ENCODE peak calls at places on chromosomes 16 and 17, in five cellular contexts. J, N, D, F and H are unnamed samples.

GRCh38 chr17:58410714-58411407 is 6.5 kb downstream of the RNF43 start:
- DNase-seq in J (no peak), N (no peak), D (no peak), F (no peak), H (no peak)

GRCh38 chr16:27237229-27238015 is 31.1 kb downstream of the NSMCE1 start:
- DNase-seq in J (peak), N (no peak), D (peak), F (peak), H (peak)

GRCh38 chr16:6562985-6563384 is 769.7 kb upstream of the RBFOX1 start:
- DNase-seq in J (no peak), N (no peak), D (no peak), F (no peak), H (no peak)

GRCh38 chr16:19384656-19385055 is 33.0 kb upstream of the TMC5 start:
- DNase-seq in J (peak), N (no peak), D (no peak), F (peak), H (no peak)

GRCh38 chr16:68993885-68994284 is 111.6 kb upstream of the HAS3 start:
- DNase-seq in J (no peak), N (peak), D (no peak), F (no peak), H (no peak)

GRCh38 chr17:29659155-29659554 is 36.4 kb upstream of the CORO6 start:
- DNase-seq in J (no peak), N (no peak), D (peak), F (no peak), H (no peak)

GRCh38 chr16:49834496-49835009 is 21.4 kb downstream of the ZNF423 start:
- DNase-seq in J (no peak), N (no peak), D (no peak), F (peak), H (no peak)

GRCh38 chr17:58351182-58351581 is 819 bp downstream of the SUPT4H1 start:
- DNase-seq in J (no peak), N (no peak), D (no peak), F (no peak), H (no peak)

GRCh38 chr16:75931970-75932369 is 205.7 kb upstream of the CPHXL start:
- DNase-seq in J (no peak), N (no peak), D (no peak), F (no peak), H (no peak)

GRCh38 chr17:19370493-19370960 is 7.8 kb upstream of the MAPK7 start:
- DNase-seq in J (peak), N (no peak), D (no peak), F (peak), H (peak)

GRCh38 chr16:56389554-56389953 is 35.8 kb downstream of the AMFR start:
- DNase-seq in J (no peak), N (peak), D (no peak), F (no peak), H (no peak)

GRCh38 chr17:8109669-8110455 is 8.5 kb downstream of the ALOXE3 start:
- DNase-seq in J (peak), N (no peak), D (no peak), F (peak), H (no peak)

GRCh38 chr16:58243528-58244004 is 45.7 kb upstream of the CSNK2A2 start:
- DNase-seq in J (peak), N (no peak), D (no peak), F (no peak), H (no peak)

GRCh38 chr16:1499756-1500464 is 6.8 kb downstream of the TELO2 start:
- DNase-seq in J (no peak), N (no peak), D (no peak), F (peak), H (no peak)

GRCh38 chr16:81604960-81605383 is 160.4 kb downstream of the CMIP start:
- DNase-seq in J (peak), N (no peak), D (no peak), F (no peak), H (no peak)

GRCh38 chr17:41103896-41104295 is 1.3 kb upstream of the KRTAP4-9 start:
- DNase-seq in J (no peak), N (no peak), D (no peak), F (no peak), H (no peak)

GRCh38 chr16:56742030-56742984 is 12.4 kb downstream of the NUP93 start:
- DNase-seq in J (no peak), N (peak), D (no peak), F (no peak), H (no peak)

GRCh38 chr17:80859004-80859941 is 132.4 kb upstream of the CHMP6 start:
- DNase-seq in J (peak), N (peak), D (no peak), F (no peak), H (no peak)

GRCh38 chr16:74123826-74124225 is 172.8 kb upstream of the PSMD7 start:
- DNase-seq in J (no peak), N (no peak), D (no peak), F (no peak), H (no peak)

GRCh38 chr16:14428043-14428442 is 202.0 kb downstream of the PARN start:
- DNase-seq in J (no peak), N (no peak), D (no peak), F (no peak), H (no peak)

GRCh38 chr17:60473788-60474187 is 51.5 kb downstream of the CHCT1 start:
- DNase-seq in J (no peak), N (no peak), D (no peak), F (no peak), H (no peak)